ENCODE peak calls at places on chromosomes 3 and 15, in six cellular contexts. B is amniotic epithelial cell; J is C1 segment of cervical spinal cord; O is glutamatergic neuron; V is cardiac fibroblast; P is stimulated activated CD4-positive, alpha-beta T cell treated with anti-CD3 and anti-CD28 coated beads, TNF-alpha, amount 100 ng/mL, for 4 hours. H is an unnamed sample.

GRCh38 chr3:98730338-98730737 is 32.8 kb upstream of the ST3GAL6 start:
- DNase-seq in O (no peak), B (peak; percentile 32), J (no peak), P (no peak), V (no peak), H (peak; percentile 68)

GRCh38 chr15:82804575-82804949 is 1.3 kb downstream of the FSD2 start:
- DNase-seq in P (no peak), J (no peak), V (peak; percentile 35), O (no peak), B (peak; percentile 76), H (no peak)

GRCh38 chr3:197749315-197749600 is 425 bp upstream of the FYTTD1 start:
- DNase-seq in B (no peak), J (no peak), V (peak; percentile 49), O (peak; percentile 67), P (no peak), H (no peak)

GRCh38 chr3:136023264-136023978 is 57.9 kb downstream of the PPP2R3A start:
- DNase-seq in P (no peak), J (no peak), V (no peak), O (no peak), B (peak; percentile 60), H (no peak)

GRCh38 chr3:53040361-53040820 is 5.5 kb downstream of the SFMBT1 start:
- DNase-seq in B (no peak), O (no peak), V (no peak), P (no peak), J (no peak), H (no peak)

GRCh38 chr15:59833366-59833765 is 144.2 kb upstream of the BNIP2 start:
- DNase-seq in P (no peak), O (no peak), J (no peak), V (no peak), B (no peak), H (no peak)

GRCh38 chr15:68497206-68497910 is 65.4 kb upstream of the ITGA11 start:
- DNase-seq in P (no peak), O (no peak), V (no peak), J (no peak), B (no peak), H (peak; percentile 33)

GRCh38 chr3:30689202-30689641 is 82.8 kb downstream of the TGFBR2 start:
- DNase-seq in P (no peak), B (peak; percentile 86), O (no peak), V (peak; percentile 72), J (no peak), H (peak; percentile 50)

GRCh38 chr3:126613481-126614187 is 41.3 kb downstream of the TXNRD3 start:
- DNase-seq in V (no peak), P (no peak), O (no peak), J (no peak), B (no peak), H (no peak)

GRCh38 chr3:30535515-30535914 is 70.9 kb upstream of the TGFBR2 start:
- DNase-seq in V (peak; percentile 64), B (no peak), P (no peak), O (no peak), J (no peak), H (peak; percentile 59)

GRCh38 chr3:143063018-143063417 is 56.6 kb upstream of the CHST2 start:
- DNase-seq in V (peak; percentile 18), J (no peak), O (no peak), P (no peak), B (peak; percentile 37), H (no peak)

H was measured in LHCN-M2.